ENCODE peak calls at places on chromosome 6, in six cellular contexts. B is transverse colon, W is upper lobe of left lung, J is adrenal gland, Q is right lobe of liver, X is stomach. Y is an unnamed sample. For H3K36me3, the result is how much of the 10 kb centered on the place peaks cover.

GRCh38 chr6:147716434-147716833 is 207.9 kb downstream of the SAMD5 start:
- DNase-seq in J (no peak), B (no peak), W (no peak), Q (no peak), X (no peak), Y (no peak)

GRCh38 chr6:150211700-150212615 is 69.1 kb downstream of the PPP1R14C start:
- DNase-seq in Q (no peak), B (no peak), W (no peak), J (no peak), X (no peak), Y (no peak)

GRCh38 chr6:157994126-157994795 is 12.6 kb downstream of the SYNJ2 start:
- DNase-seq in B (no peak), W (no peak), X (no peak), J (no peak), Q (no peak), Y (no peak)

GRCh38 chr6:158817298-158818007 is 1.7 kb downstream of the EZR start:
- DNase-seq in Q (peak), X (peak), J (peak), B (peak), W (no peak), Y (peak)

GRCh38 chr6:44451803-44452690 is 64.5 kb downstream of the CDC5L start:
- DNase-seq in B (no peak), J (no peak), W (peak), X (no peak), Q (no peak), Y (no peak)

GRCh38 chr6:116714296-116714695 is 33.3 kb downstream of the KPNA5 start:
- DNase-seq in X (no peak), W (no peak), Q (no peak), J (no peak), B (no peak), Y (no peak)

GRCh38 chr6:33905081-33905609 is 101.3 kb upstream of the MLN start:
- DNase-seq in J (no peak), B (no peak), W (no peak), Q (peak), X (no peak), Y (peak)

GRCh38 chr6:122408240-122408639 is 8.8 kb downstream of the HSF2 start:
- DNase-seq in W (no peak), J (no peak), X (no peak), B (no peak), Q (no peak), Y (no peak)

GRCh38 chr6:106192824-106193223 is 106.7 kb downstream of the PRDM1 start:
- DNase-seq in X (no peak), J (no peak), B (no peak), W (no peak), Q (no peak), Y (no peak)

GRCh38 chr6:48092550-48093217 is 18.3 kb downstream of the PTCHD4 start:
- DNase-seq in B (no peak), J (no peak), W (no peak), X (no peak), Q (no peak), Y (no peak)

GRCh38 chr6:48567016-48567415 is 456.0 kb upstream of the PTCHD4 start:
- DNase-seq in B (no peak), X (no peak), Q (no peak), J (no peak), W (no peak), Y (no peak)

GRCh38 chr6:166078294-166078693 is 89.4 kb downstream of the TBXT start:
- DNase-seq in J (no peak), X (no peak), W (no peak), Q (no peak), B (no peak), Y (no peak)

GRCh38 chr6:52839124-52840055 is 1.2 kb downstream of the GSTA5 start:
- DNase-seq in W (peak), X (peak), J (peak), B (peak), Q (no peak), Y (peak)

GRCh38 chr6:110595112-110595511 is 118.7 kb upstream of the SLC22A16 start:
- DNase-seq in J (no peak), B (no peak), Q (no peak), X (no peak), W (no peak), Y (no peak)

GRCh38 chr6:156351346-156351966 is 425.7 kb upstream of the ARID1B start:
- DNase-seq in J (no peak), X (no peak), W (no peak), Q (no peak), B (no peak), Y (no peak)

GRCh38 chr6:10414766-10415592 is at the start of gene TFAP2A:
- DNase-seq in J (no peak), X (no peak), B (no peak), Q (no peak), W (no peak), Y (no peak)

GRCh38 chr6:139764498-139764986 is 390.1 kb upstream of the CITED2 start:
- DNase-seq in X (no peak), W (no peak), B (no peak), Q (no peak), J (peak), Y (no peak)

GRCh38 chr6:29887819-29888581 is 54.3 kb upstream of the HLA-A start:
- DNase-seq in W (peak), J (peak), B (peak), Q (peak), X (peak), Y (peak)

GRCh38 chr6:159595173-159595572 is 97.9 kb downstream of the SOD2 start:
- DNase-seq in X (no peak), J (peak), Q (peak), B (no peak), W (no peak), Y (no peak)

GRCh38 chr6:162200036-162200435 is 527.5 kb downstream of the PRKN start:
- DNase-seq in X (no peak), Q (no peak), B (no peak), J (no peak), W (peak), Y (no peak)

GRCh38 chr6:131893198-131893597 is 58.0 kb downstream of the CCN2 start:
- DNase-seq in J (no peak), B (no peak), Q (no peak), X (no peak), W (no peak), Y (no peak)

GRCh38 chr6:30888472-30889137 is 4.3 kb downstream of the DDR1 start:
- DNase-seq in X (no peak), J (no peak), B (no peak), Q (no peak), W (no peak), Y (no peak)

GRCh38 chr6:5287205-5287965 is 26.1 kb downstream of the FARS2 start:
- DNase-seq in W (no peak), X (no peak), J (no peak), B (no peak), Q (no peak), Y (no peak)

GRCh38 chr6:88008821-88009220 is 38.8 kb upstream of the SPACA1 start:
- DNase-seq in X (no peak), W (no peak), Q (no peak), J (no peak), B (no peak), Y (no peak)

GRCh38 chr6:17874753-17875152 is 112.7 kb downstream of the KIF13A start:
- DNase-seq in Q (no peak), B (no peak), W (no peak), X (no peak), J (no peak), Y (no peak)

GRCh38 chr6:87026961-87027360 is 67.9 kb downstream of the CGA start:
- DNase-seq in X (no peak), W (no peak), B (no peak), J (no peak), Q (no peak), Y (no peak)

GRCh38 chr6:90175627-90176538 is 120.8 kb downstream of the BACH2 start:
- DNase-seq in X (no peak), Q (no peak), J (no peak), B (no peak), W (no peak), Y (peak)

GRCh38 chr6:143375022-143375585 is 75.4 kb downstream of the ADAT2 start:
- DNase-seq in J (no peak), B (no peak), X (no peak), W (no peak), Q (no peak), Y (no peak)

GRCh38 chr6:42819803-42820508 is 38.1 kb downstream of the BICRAL start:
- DNase-seq in J (no peak), W (no peak), X (no peak), Q (no peak), B (no peak), Y (no peak)

GRCh38 chr6:150692604-150693003 is 92.9 kb downstream of the PLEKHG1 start:
- DNase-seq in W (no peak), X (no peak), B (no peak), Q (no peak), J (no peak), Y (no peak)

GRCh38 chr6:43629104-43629504 is at the start of gene GTPBP2:
- DNase-seq in Q (peak), J (peak), W (peak), X (peak), B (peak), Y (peak)

GRCh38 chr6:80142586-80142985 is 36.1 kb downstream of the BCKDHB start:
- DNase-seq in J (no peak), W (no peak), B (no peak), X (no peak), Q (no peak), Y (no peak)

GRCh38 chr6:29943053-29943966 is 978 bp downstream of the HLA-A start:
- DNase-seq in B (peak), W (peak), J (peak), Q (peak), X (no peak), Y (peak)

GRCh38 chr6:133855994-133856393 is 32.9 kb upstream of the TCF21 start:
- DNase-seq in B (no peak), W (no peak), X (no peak), Q (no peak), J (no peak), Y (no peak)

GRCh38 chr6:97449437-97449966 is 166.5 kb upstream of the MMS22L start:
- DNase-seq in J (no peak), X (no peak), Q (no peak), B (no peak), W (no peak), Y (no peak)

GRCh38 chr6:53058388-53058890 is 6.8 kb upstream of the FBXO9 start:
- DNase-seq in J (no peak), Q (no peak), X (no peak), B (no peak), W (no peak), Y (no peak)

GRCh38 chr6:63714091-63714490 is 78.5 kb downstream of the PHF3 start:
- DNase-seq in J (no peak), Q (no peak), B (no peak), W (no peak), X (no peak), Y (no peak)

GRCh38 chr6:148682990-148683389 is 63.8 kb upstream of the UST start:
- DNase-seq in Q (no peak), X (no peak), W (no peak), J (no peak), B (peak), Y (no peak)

GRCh38 chr6:157535354-157536217 is 154.6 kb downstream of the ZDHHC14 start:
- DNase-seq in J (no peak), B (no peak), X (no peak), W (no peak), Q (no peak), Y (no peak)

GRCh38 chr6:145544031-145544430 is 191.3 kb downstream of the EPM2A start:
- DNase-seq in W (no peak), J (peak), Q (no peak), X (no peak), B (no peak), Y (no peak)

DNA sequence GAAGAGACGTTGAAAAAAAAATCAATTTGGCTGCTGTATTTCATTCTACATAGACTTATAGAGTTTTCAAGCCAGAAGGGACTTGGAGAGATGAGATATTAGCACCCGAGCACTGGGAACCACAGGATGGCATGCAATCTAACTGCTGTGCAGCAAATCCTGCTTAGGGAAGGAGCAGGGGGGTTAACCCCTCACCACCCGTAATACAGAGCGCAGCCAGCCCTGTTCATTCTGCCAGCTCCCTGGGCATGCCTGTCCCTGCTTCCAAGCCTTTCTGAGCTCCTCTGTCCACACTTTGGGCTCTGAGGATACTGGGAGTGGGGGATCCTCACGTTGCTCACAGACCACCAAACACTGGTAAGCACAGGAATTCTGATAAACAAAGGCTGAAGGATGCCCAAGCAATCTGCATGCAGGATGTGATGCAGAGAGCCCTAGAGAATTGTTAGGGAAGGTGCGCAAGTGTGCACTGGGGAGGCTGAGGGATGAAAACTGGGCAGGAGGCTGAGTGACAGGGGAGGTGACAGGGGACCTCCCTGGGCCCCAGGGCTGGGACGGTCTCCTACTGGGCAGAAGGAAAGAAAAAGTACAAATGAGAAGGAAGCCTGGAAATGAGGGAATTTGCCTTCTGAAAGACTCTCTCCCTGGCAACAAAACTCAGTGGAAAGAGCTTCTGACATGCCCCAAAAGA is 34.0 kb downstream of the CPNE5 start:
- DNase-seq in Q (no peak), B (no peak), W (no peak), X (no peak), J (no peak), Y (no peak)
- TF ChIP-seq CTCF in Q (no peak), B (no peak), W (no peak), X (no peak), J (no peak), Y (no peak)

GRCh38 chr6:3752538-3753227 is 1.2 kb upstream of the PXDC1 start:
- DNase-seq in W (no peak), B (no peak), Q (no peak), J (no peak), X (no peak), Y (peak)

GRCh38 chr6:3751730-3752537 is 421 bp upstream of the PXDC1 start:
- DNase-seq in X (peak), B (peak), Q (peak), J (peak), W (peak), Y (peak)

GRCh38 chr6:3751019-3751729 is at the start of gene PXDC1:
- DNase-seq in J (peak), B (no peak), W (peak), Q (peak), X (no peak), Y (no peak)

GRCh38 chr6:3755637-3756515 is 4.4 kb upstream of the PXDC1 start:
- DNase-seq in Q (no peak), W (no peak), B (no peak), X (no peak), J (no peak), Y (peak)

DNA sequence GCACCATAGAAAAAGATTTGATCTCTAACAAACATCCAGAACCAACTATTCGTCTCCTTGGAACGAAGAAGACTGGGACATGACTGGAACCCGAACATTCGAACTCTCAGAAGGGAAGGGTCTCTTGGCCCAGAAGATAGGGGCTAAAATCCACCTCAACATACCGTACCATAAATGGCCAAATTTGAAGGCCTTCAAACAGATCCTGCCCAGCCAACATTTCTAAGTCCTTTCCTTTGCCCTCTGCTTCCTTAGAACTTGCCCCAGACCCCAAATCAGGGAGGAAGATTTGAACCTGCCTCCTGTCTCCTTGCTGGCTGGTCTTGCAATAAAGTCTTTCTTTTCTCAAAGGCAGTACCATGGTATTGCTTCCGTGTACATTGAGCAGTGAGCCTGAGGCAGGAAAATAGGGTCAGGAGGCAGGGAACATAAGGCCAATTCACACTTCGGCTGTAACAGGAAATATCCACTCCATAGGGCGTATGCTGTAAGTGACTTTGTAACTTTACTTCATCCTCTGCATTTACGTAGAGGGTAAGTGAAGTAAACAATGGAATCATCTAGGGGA is 1.8 kb upstream of the PXDC1 start:
- DNase-seq in Q (no peak), W (no peak), X (no peak), B (no peak), J (peak), Y (no peak)
- TF ChIP-seq POLR2A in Q (peak), W (no peak), X (no peak), B (no peak), J (no peak), Y (no peak)

GRCh38 chr6:305371-306206 is 13.3 kb downstream of the DUSP22 start:
- DNase-seq in W (no peak), Q (no peak), J (no peak), B (no peak), X (no peak), Y (no peak)

GRCh38 chr6:303263-303662 is 11.0 kb downstream of the DUSP22 start:
- DNase-seq in X (no peak), W (no peak), J (no peak), Q (peak), B (no peak), Y (peak)

GRCh38 chr6:306641-307061 is 14.4 kb downstream of the DUSP22 start:
- DNase-seq in W (no peak), J (no peak), X (peak), B (no peak), Q (peak), Y (peak)

GRCh38 chr6:303948-304558 is 11.8 kb downstream of the DUSP22 start:
- DNase-seq in B (no peak), J (no peak), Q (peak), X (no peak), W (peak), Y (no peak)

DNA sequence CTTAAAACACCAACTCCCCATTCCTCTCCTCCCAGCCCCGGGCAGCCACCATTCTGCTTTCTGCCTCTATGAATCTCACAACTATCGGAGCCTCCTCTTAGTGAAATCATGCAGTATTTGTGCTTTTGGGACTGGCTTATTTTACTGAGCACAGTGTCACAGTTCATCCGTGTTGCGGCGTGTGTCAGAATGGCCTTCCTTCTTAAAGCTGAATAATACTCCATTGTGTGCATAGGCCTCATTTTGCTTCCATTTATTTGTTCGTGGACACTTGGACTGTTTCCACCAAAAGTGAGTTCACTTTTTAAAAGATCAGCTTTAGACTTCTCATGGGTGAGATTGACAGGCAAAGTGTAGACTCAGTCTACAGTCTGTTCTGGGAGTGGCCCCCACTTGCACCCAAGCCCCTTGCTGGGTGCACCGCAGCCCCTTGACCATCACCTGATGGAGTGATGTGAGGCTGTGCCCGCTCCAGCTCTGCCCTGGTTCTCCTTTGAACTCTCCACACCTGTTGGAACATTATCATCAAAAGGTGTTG is 12.6 kb downstream of the DUSP22 start:
- DNase-seq in X (no peak), B (no peak), Q (peak), J (no peak), W (peak), Y (no peak)
- H3K36me3 ChIP-seq in X (under half), B (under half), Q (under half), J (under half), W (under half), Y (under half)

DNA sequence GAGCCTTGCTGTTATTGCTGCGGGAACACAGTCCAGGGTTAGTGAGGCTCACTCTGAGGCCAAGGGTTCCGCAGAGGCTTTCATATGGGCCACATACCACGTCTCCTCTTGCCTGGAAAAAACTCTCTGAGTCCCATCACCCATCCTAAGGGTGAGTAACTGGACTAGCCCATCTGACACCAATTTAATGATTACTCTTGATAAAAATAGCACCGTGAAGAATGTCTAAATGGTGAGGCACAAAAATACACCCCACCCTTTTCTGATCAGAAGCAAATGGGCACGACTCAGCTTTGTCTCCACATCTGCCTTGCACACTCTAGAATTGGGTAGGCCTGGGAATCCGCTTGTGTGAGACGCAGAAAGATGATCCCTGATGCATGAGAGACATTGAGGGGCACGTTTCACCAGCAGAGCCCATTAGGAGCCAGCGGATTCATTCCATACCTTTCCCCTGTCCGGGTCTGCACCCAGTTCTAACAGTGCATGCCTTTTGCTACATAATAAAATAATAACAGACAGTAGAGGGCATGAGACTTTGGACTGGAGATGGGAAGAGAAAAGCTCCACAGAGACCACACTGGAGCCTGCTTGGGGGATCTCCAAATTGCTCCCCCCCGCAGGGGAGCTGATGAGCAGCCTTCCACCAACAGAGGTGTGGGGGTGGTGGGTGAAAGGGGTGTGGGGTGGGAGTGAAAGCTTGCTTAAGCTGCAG is 110.0 kb upstream of the KCNK16 start:
- DNase-seq in B (no peak), Q (no peak), J (no peak), X (no peak), W (no peak), Y (no peak)
- TF ChIP-seq CTCF in B (no peak), Q (no peak), J (no peak), X (no peak), W (no peak), Y (no peak)

GRCh38 chr6:125812394-125813231 is 21.9 kb downstream of the NCOA7 start:
- DNase-seq in B (no peak), W (no peak), X (no peak), J (no peak), Q (no peak), Y (no peak)
- TF ChIP-seq POLR2A in B (no peak), W (no peak), X (no peak), J (no peak), Q (no peak), Y (no peak)

Y was measured in Peyer's patch.